ENCODE peak calls at places on chromosomes 12 and 14, in six cellular contexts. S, Z, U, T, C and V are unnamed samples.

GRCh38 chr14:61542848-61543790 is 152.2 kb upstream of the HIF1A start:
- ATAC-seq in U (no peak), C (no peak), Z (no peak), S (no peak), T (no peak), V (peak; percentile 58)

GRCh38 chr14:99915305-99916090 is 122.3 kb downstream of the EML1 start:
- ATAC-seq in Z (no peak), T (peak; percentile 51), C (no peak), S (no peak), U (no peak), V (no peak)

GRCh38 chr14:50967719-50968266 is 23.5 kb upstream of the PYGL start:
- ATAC-seq in U (no peak), S (no peak), T (no peak), C (peak; percentile 69), Z (no peak), V (no peak)

GRCh38 chr12:29066061-29066588 is 83.0 kb upstream of the FAR2 start:
- ATAC-seq in T (no peak), U (peak; percentile 47), C (peak; percentile 70), S (no peak), Z (peak; percentile 87), V (peak; percentile 50)

GRCh38 chr12:99680276-99680675 is 32.7 kb downstream of the GARIN6 start:
- ATAC-seq in C (no peak), Z (no peak), S (no peak), T (no peak), U (no peak), V (no peak)

GRCh38 chr14:103057028-103057371 is 349 bp downstream of the CDC42BPB start:
- ATAC-seq in Z (peak; percentile 28), U (peak; percentile 32), S (peak; percentile 50), C (no peak), T (peak; percentile 7), V (peak; percentile 14)

GRCh38 chr12:63196168-63196567 is 45.2 kb upstream of the AVPR1A start:
- ATAC-seq in T (no peak), S (no peak), Z (no peak), U (no peak), C (no peak), V (no peak)

GRCh38 chr12:14846042-14846587 is 2.8 kb upstream of the ART4 start:
- ATAC-seq in S (no peak), T (no peak), C (peak; percentile 69), U (no peak), Z (no peak), V (no peak)

GRCh38 chr14:56702515-56702914 is 107.8 kb downstream of the OTX2 start:
- ATAC-seq in T (no peak), S (no peak), Z (no peak), C (no peak), U (no peak), V (no peak)

GRCh38 chr14:89000007-89000942 is 175.8 kb downstream of the TTC8 start:
- ATAC-seq in Z (no peak), U (peak; percentile 93), C (peak; percentile 79), S (peak; percentile 92), T (peak; percentile 36), V (no peak)

GRCh38 chr14:75044322-75044721 is 6.9 kb downstream of the MLH3 start:
- ATAC-seq in C (no peak), U (no peak), S (no peak), Z (no peak), T (no peak), V (no peak)

GRCh38 chr12:53048033-53048779 is 1.7 kb upstream of the TNS2 start:
- ATAC-seq in S (no peak), U (peak; percentile 49), Z (no peak), T (peak; percentile 13), C (no peak), V (no peak)
- TF ChIP-seq POLR2A in S (no peak), U (peak; percentile 40), Z (no peak), T (no peak), C (no peak), V (no peak)

GRCh38 chr12:25276199-25276937 is 25.6 kb upstream of the KRAS start:
- ATAC-seq in Z (peak; percentile 59), U (peak; percentile 60), S (peak; percentile 96), C (no peak), T (peak; percentile 79), V (peak; percentile 65)
- TF ChIP-seq POLR2AphosphoS5 in Z (no peak), U (no peak), S (no peak), C (no peak), T (no peak), V (peak; percentile 57)

GRCh38 chr14:21205026-21205677 is 49.3 kb upstream of the OR5AU1 start:
- ATAC-seq in C (no peak), U (no peak), S (peak; percentile 28), T (peak; percentile 1), Z (no peak), V (no peak)

GRCh38 chr14:21202463-21203358 is 46.8 kb upstream of the OR5AU1 start:
- ATAC-seq in Z (no peak), C (no peak), S (no peak), T (peak; percentile 12), U (no peak), V (no peak)

GRCh38 chr14:21201732-21202462 is 46.0 kb upstream of the OR5AU1 start:
- ATAC-seq in C (no peak), T (peak; percentile 2), S (no peak), Z (no peak), U (no peak), V (no peak)

GRCh38 chr14:21204167-21205025 is 48.5 kb upstream of the OR5AU1 start:
- ATAC-seq in Z (no peak), C (peak; percentile 15), T (peak; percentile 3), U (no peak), S (peak; percentile 26), V (no peak)

GRCh38 chr14:21203470-21204166 is 47.8 kb upstream of the OR5AU1 start:
- ATAC-seq in T (peak; percentile 40), Z (peak; percentile 8), U (peak; percentile 17), C (no peak), S (peak; percentile 15), V (no peak)
- H3K36me3 ChIP-seq in T (peaks cover 18% of the 10 kb centered on the region), Z (peaks cover 1% of the 10 kb centered on the region), U (peaks cover 30% of the 10 kb centered on the region), C (peaks cover 32% of the 10 kb centered on the region), S (peaks cover 38% of the 10 kb centered on the region), V (peaks cover 3% of the 10 kb centered on the region)

DNA sequence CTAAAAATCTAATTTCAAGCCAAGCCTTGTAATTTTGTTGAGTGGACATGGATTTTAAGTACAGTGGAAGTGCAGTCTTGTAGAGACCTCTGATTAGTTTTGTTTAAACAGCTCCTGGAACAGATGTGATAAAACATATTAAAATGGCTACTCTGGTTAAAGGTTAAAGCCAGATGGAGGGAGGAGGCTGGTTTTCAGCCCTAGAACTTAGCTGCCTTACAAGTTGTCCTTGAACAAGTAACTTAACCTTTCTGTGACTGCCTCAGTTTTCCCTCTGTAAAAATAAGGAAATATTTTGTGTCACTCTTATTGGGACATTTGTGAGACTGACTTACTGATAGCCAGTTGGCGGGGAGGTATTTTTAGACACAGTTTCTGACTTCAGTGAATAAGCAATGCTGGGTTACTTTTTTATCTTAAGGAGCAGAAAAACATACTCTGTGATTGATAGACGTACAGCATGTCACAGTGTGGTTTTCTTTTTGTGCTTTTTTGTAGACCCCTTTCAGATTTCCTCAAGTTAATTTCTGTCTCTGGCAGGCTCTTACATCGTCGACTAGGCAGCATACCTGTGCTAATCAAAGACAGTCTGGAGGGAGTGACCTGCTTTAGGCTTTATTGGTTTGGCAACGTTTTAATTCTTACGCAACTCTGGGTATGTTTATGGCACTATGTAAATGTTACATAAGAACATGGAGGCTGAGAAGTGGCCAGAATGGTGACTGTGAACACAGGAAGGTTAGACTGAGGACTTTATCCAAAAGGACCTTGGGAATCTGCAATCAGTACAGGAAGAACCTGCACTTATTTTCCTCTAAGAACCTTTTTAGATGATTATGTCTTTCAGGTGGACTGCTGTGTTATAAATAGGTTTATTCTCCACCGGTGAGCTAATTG is 3.2 kb downstream of the ACVR1B start:
- ATAC-seq in C (no peak), Z (no peak), U (no peak), T (no peak), S (peak; percentile 30), V (no peak)
- TF ChIP-seq POLR2A in C (no peak), Z (no peak), U (no peak), T (no peak), S (no peak), V (no peak)